ENCODE peak calls at places on chromosome 21, in five cellular contexts. G is neural progenitor cell, L is ovary, Y is endothelial cell, D is IMR-90. Z is an unnamed sample.

GRCh38 chr21:45420061-45420521 is 15.1 kb downstream of the COL18A1 start:
- DNase-seq in G (no peak), L (no peak), Y (no peak), D (no peak), Z (no peak)

GRCh38 chr21:44497641-44498243 is 42.3 kb downstream of the KRTAP10-1 start:
- DNase-seq in G (no peak), L (no peak), Y (no peak), D (no peak), Z (no peak)

GRCh38 chr21:18917602-18918001 is 514.0 kb upstream of the TMPRSS15 start:
- DNase-seq in G (no peak), L (no peak), Y (no peak), D (no peak), Z (no peak)

GRCh38 chr21:46368533-46369285 is 44.8 kb downstream of the PCNT start:
- DNase-seq in G (no peak), L (no peak), Y (no peak), D (no peak), Z (no peak)

GRCh38 chr21:43645414-43645891 is 13.8 kb downstream of the HSF2BP start:
- DNase-seq in G (peak; percentile 66), L (peak; percentile 71), Y (peak; percentile 49), D (peak; percentile 82), Z (peak; percentile 13)

GRCh38 chr21:39658066-39658465 is 45.3 kb downstream of the B3GALT5 start:
- DNase-seq in G (no peak), L (no peak), Y (no peak), D (no peak), Z (no peak)

GRCh38 chr21:46180079-46180722 is 4.1 kb downstream of the SPATC1L start:
- DNase-seq in G (no peak), L (no peak), Y (no peak), D (no peak), Z (no peak)

GRCh38 chr21:45983981-45984551 is 2.5 kb downstream of the COL6A1 start:
- DNase-seq in G (no peak), L (peak; percentile 69), Y (peak; percentile 6), D (no peak), Z (no peak)

GRCh38 chr21:33196956-33197374 is 32.8 kb upstream of the IFNAR2 start:
- DNase-seq in G (peak; percentile 91), L (peak; percentile 76), Y (peak; percentile 67), D (peak; percentile 62), Z (peak; percentile 73)

GRCh38 chr21:39011911-39012310 is 171.3 kb downstream of the PSMG1 start:
- DNase-seq in G (no peak), L (no peak), Y (no peak), D (no peak), Z (no peak)

GRCh38 chr21:44739316-44739715 is 27.9 kb upstream of the TSPEAR start:
- DNase-seq in G (no peak), L (no peak), Y (no peak), D (no peak), Z (no peak)

GRCh38 chr21:35573472-35574389 is 486.6 kb downstream of the SETD4 start:
- DNase-seq in G (no peak), L (no peak), Y (no peak), D (peak; percentile 69), Z (no peak)

GRCh38 chr21:33301632-33302002 is 23.2 kb upstream of the IFNAR1 start:
- DNase-seq in G (no peak), L (no peak), Y (no peak), D (no peak), Z (no peak)

GRCh38 chr21:44986471-44987291 is 46.9 kb downstream of the SLX9 start:
- DNase-seq in G (no peak), L (peak; percentile 17), Y (no peak), D (no peak), Z (no peak)

GRCh38 chr21:45011911-45012660 is 62.3 kb upstream of the ADARB1 start:
- DNase-seq in G (peak; percentile 89), L (peak; percentile 14), Y (peak; percentile 51), D (peak; percentile 94), Z (no peak)

GRCh38 chr21:33403128-33403785 is at the start of gene IFNGR2:
- DNase-seq in G (peak; percentile 77), L (peak; percentile 41), Y (peak; percentile 36), D (no peak), Z (peak; percentile 18)

GRCh38 chr21:46115441-46116188 is 17.7 kb downstream of the COL6A2 start:
- DNase-seq in G (no peak), L (peak; percentile 14), Y (peak; percentile 2), D (no peak), Z (no peak)

GRCh38 chr21:35222541-35222941 is 173.4 kb upstream of the RUNX1 start:
- DNase-seq in G (no peak), L (no peak), Y (no peak), D (no peak), Z (no peak)

GRCh38 chr21:45507888-45508508 is 34.2 kb downstream of the SLC19A1 start:
- DNase-seq in G (no peak), L (peak; percentile 10), Y (no peak), D (no peak), Z (no peak)

GRCh38 chr21:45853703-45854342 is 127.7 kb upstream of the COL6A1 start:
- DNase-seq in G (no peak), L (peak; percentile 3), Y (no peak), D (no peak), Z (no peak)

GRCh38 chr21:35738342-35738961 is 321.9 kb downstream of the SETD4 start:
- DNase-seq in G (no peak), L (no peak), Y (no peak), D (peak; percentile 4), Z (no peak)

GRCh38 chr21:37346841-37347430 is 19.6 kb upstream of the DYRK1A start:
- DNase-seq in G (no peak), L (no peak), Y (no peak), D (no peak), Z (no peak)

GRCh38 chr21:37348664-37349063 is 17.9 kb upstream of the DYRK1A start:
- DNase-seq in G (peak; percentile 35), L (no peak), Y (no peak), D (no peak), Z (no peak)

GRCh38 chr21:37350472-37350871 is 16.1 kb upstream of the DYRK1A start:
- DNase-seq in G (no peak), L (no peak), Y (no peak), D (no peak), Z (no peak)
- TF ChIP-seq CTCF in G (no peak), L (no peak), Y (no peak), D (no peak), Z (no peak)

DNA sequence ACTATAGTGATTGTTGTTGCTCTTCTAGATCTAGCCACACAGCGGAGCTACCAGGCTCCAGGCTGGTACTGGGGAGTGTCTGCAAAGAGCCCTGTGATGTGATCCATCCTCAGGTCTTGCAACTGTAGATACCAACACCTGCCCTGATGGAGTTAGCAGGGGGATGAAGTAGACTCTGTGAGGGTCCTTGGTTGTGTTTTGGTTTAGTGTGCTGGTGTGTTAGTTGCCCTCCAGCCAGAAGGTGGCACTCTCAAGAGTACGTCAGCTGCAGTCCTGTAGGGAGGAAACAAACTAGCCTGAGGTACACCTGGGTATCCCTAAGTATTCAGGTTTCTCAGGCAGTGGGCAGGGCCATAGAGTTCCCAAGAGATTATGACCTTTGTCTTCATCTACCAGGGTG is 81.2 kb upstream of the TMPRSS2 start:
- DNase-seq in G (no peak), L (no peak), Y (no peak), D (no peak), Z (no peak)
- TF ChIP-seq CTCF in G (no peak), L (no peak), Y (no peak), D (no peak), Z (no peak)

DNA sequence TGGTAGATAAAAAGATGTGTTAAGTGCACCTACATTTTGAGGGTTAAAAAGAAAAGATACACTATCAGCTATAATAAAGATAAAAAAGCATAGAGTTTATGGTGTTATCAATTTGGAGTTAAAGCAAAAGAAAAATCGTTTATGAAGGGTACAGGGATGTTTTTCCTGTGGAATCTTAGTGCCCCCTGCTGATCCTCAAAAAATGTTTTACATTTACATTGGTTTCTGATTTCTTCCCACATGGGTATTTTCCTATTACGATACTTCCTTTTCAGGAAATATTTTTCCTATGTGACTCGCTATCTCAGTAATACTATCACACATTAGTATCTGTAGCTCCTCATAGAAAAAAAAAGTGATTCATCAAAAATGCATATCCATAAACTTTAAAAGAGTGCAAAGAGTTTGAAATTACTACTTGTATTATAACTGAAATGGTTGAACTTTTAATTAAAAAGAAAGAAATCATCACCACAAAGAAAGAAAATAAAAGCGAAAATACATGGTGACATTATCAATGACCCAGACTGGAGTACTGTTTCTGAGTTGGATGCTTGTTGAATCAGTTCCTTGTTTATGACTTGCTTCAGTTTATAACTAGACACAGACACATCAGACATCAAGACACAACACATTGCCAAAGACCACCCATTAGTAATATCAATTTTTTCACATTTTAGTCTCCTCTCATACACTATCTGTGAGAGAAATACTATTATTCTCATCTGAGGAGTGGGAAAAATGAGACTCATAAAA is 293.2 kb downstream of the MRPL39 start:
- DNase-seq in G (no peak), L (no peak), Y (no peak), D (peak; percentile 67), Z (no peak)
- TF ChIP-seq CTCF in G (peak; percentile 34), L (no peak), Y (no peak), D (peak; percentile 68), Z (no peak)

DNA sequence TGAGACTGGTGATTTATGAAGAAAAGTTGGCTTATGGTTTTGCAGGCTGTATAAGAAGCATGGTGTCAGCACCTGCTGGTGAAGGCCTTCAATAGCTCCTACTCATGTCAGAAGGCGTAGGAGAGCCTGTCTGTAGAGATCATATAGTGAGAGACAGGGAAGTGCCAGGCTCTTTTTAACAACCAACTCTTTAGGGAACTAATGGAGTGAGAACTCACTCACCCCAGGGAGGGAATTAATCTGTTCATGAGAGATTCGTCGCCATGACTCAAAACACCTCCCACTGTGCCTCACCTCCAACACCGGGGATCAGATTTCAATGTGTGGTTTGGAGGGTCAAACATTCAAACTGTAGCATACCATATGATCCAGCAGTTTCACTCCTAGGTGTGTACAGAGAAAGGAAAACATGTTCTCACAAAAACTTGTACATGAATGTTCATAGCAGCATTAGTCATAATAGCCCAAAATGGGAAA is 72.6 kb downstream of the TTC3 start:
- DNase-seq in G (peak; percentile 45), L (no peak), Y (no peak), D (peak; percentile 76), Z (no peak)
- TF ChIP-seq CTCF in G (no peak), L (no peak), Y (no peak), D (no peak), Z (no peak)

GRCh38 chr21:31557956-31558838 is 101.3 kb upstream of the SOD1 start:
- DNase-seq in G (peak; percentile 71), L (no peak), Y (peak; percentile 65), D (no peak), Z (peak; percentile 55)

GRCh38 chr21:31559368-31560119 is 99.9 kb upstream of the SOD1 start:
- DNase-seq in G (peak; percentile 98), L (peak; percentile 87), Y (peak; percentile 98), D (peak; percentile 83), Z (peak; percentile 99)

GRCh38 chr21:31557421-31557955 is 102.0 kb upstream of the SOD1 start:
- DNase-seq in G (peak; percentile 72), L (no peak), Y (peak; percentile 43), D (no peak), Z (peak; percentile 36)

GRCh38 chr21:31560479-31560878 is 99.0 kb upstream of the SOD1 start:
- DNase-seq in G (no peak), L (no peak), Y (no peak), D (no peak), Z (no peak)

DNA sequence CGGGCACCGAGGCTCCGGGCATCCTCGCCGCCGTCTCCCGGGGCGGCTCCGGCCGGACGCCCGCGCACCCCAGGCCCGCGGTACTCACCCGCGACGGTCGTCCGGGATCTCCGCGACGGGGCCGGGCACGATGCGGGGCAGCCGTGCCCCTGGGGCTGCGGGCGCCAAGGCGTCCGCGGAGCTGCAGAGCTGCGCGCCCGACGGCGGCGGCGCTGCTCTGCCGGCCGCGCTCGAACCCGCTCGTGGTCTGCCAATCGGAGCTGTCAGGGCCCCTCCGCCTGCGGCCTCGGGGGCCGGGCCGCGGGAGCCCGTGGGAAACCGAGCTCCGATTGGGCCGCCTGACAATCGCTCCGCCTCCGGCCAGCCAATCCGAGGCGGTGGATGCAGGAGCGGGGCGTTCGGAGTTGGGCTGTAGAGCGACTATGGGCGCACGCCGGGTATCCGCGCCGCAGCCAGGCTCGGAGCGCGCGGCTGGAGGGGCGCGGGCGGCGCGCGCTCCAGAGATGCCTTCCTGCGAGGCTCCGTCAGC is 100.6 kb upstream of the SOD1 start:
- DNase-seq in G (peak; percentile 99), L (peak; percentile 81), Y (peak; percentile 96), D (peak; percentile 76), Z (peak; percentile 92)
- TF ChIP-seq CTCF in G (peak; percentile 55), L (no peak), Y (peak; percentile 49), D (no peak), Z (peak; percentile 52)

Z was measured in neural crest cell.